ENCODE peak calls at places on chromosomes 3 and 15, in six cellular contexts. I, C, F, M, N and X are unnamed samples.

GRCh38 chr15:40594429-40594836 is 384 bp downstream of the KNL1 start:
- DNase-seq in I (peak), C (peak), F (peak), M (peak), N (peak), X (peak)

GRCh38 chr3:182889948-182890629 is 90.2 kb downstream of the DCUN1D1 start:
- DNase-seq in I (no peak), C (no peak), F (no peak), M (no peak), N (no peak), X (peak)

GRCh38 chr3:13644341-13645082 is 95.6 kb downstream of the FBLN2 start:
- DNase-seq in I (no peak), C (no peak), F (no peak), M (peak), N (no peak), X (peak)

GRCh38 chr3:132064114-132064513 is 29.3 kb upstream of the CPNE4 start:
- DNase-seq in I (no peak), C (no peak), F (no peak), M (no peak), N (no peak), X (no peak)

GRCh38 chr3:109187390-109187789 is 50.9 kb downstream of the C3orf85 start:
- DNase-seq in I (no peak), C (no peak), F (no peak), M (no peak), N (no peak), X (no peak)

GRCh38 chr3:20043398-20043797 is 3.2 kb downstream of the KAT2B start:
- DNase-seq in I (no peak), C (peak), F (peak), M (peak), N (no peak), X (peak)

GRCh38 chr15:72201346-72202029 is 3.9 kb upstream of the GRAMD2A start:
- DNase-seq in I (no peak), C (no peak), F (no peak), M (no peak), N (no peak), X (peak)

GRCh38 chr15:45458746-45459403 is 63.7 kb downstream of the SLC30A4 start:
- DNase-seq in I (peak), C (peak), F (peak), M (peak), N (peak), X (peak)

GRCh38 chr15:99902248-99902647 is 169.0 kb upstream of the LYSMD4 start:
- DNase-seq in I (no peak), C (no peak), F (no peak), M (no peak), N (no peak), X (no peak)

GRCh38 chr3:169662215-169663070 is 1.1 kb downstream of the MECOM start:
- DNase-seq in I (peak), C (peak), F (peak), M (peak), N (peak), X (peak)

GRCh38 chr15:43514241-43515057 is 3.0 kb upstream of the MAP1A start:
- DNase-seq in I (no peak), C (peak), F (peak), M (peak), N (no peak), X (no peak)

GRCh38 chr15:55796321-55796965 is 53.5 kb upstream of the PRTG start:
- DNase-seq in I (no peak), C (no peak), F (no peak), M (no peak), N (no peak), X (no peak)

GRCh38 chr3:32850226-32850625 is 32.4 kb downstream of the TRIM71 start:
- DNase-seq in I (no peak), C (no peak), F (no peak), M (no peak), N (no peak), X (no peak)

GRCh38 chr3:100516232-100516631 is 23.8 kb downstream of the TMEM45A start:
- DNase-seq in I (no peak), C (no peak), F (no peak), M (no peak), N (no peak), X (no peak)

GRCh38 chr15:101280007-101280406 is 2.7 kb upstream of the SELENOS start:
- DNase-seq in I (no peak), C (no peak), F (no peak), M (no peak), N (no peak), X (no peak)

GRCh38 chr3:57063027-57063426 is 2.6 kb downstream of the SPATA12 start:
- DNase-seq in I (no peak), C (no peak), F (no peak), M (no peak), N (no peak), X (no peak)

GRCh38 chr3:50156991-50157493 is 1.9 kb downstream of the SEMA3F start:
- DNase-seq in I (no peak), C (no peak), F (no peak), M (peak), N (no peak), X (peak)

GRCh38 chr15:77550275-77551251 is 82.1 kb downstream of the LINGO1 start:
- DNase-seq in I (no peak), C (no peak), F (no peak), M (no peak), N (no peak), X (no peak)

GRCh38 chr3:71498053-71498452 is 85.5 kb downstream of the FOXP1 start:
- DNase-seq in I (no peak), C (peak), F (no peak), M (no peak), N (no peak), X (no peak)

GRCh38 chr15:67579967-67580366 is 37.5 kb downstream of the MAP2K5 start:
- DNase-seq in I (no peak), C (no peak), F (no peak), M (no peak), N (no peak), X (no peak)

GRCh38 chr3:136042608-136043221 is 77.2 kb downstream of the PPP2R3A start:
- DNase-seq in I (no peak), C (no peak), F (no peak), M (peak), N (peak), X (peak)

GRCh38 chr3:113516115-113516505 is 1.2 kb upstream of the SPICE1 start:
- DNase-seq in I (no peak), C (no peak), F (peak), M (no peak), N (no peak), X (no peak)

GRCh38 chr15:64697911-64698369 is 77.4 kb downstream of the RBPMS2 start:
- DNase-seq in I (no peak), C (no peak), F (peak), M (no peak), N (no peak), X (no peak)

GRCh38 chr3:46881819-46882376 is 4.4 kb downstream of the PTH1R start:
- DNase-seq in I (no peak), C (peak), F (no peak), M (peak), N (no peak), X (no peak)

GRCh38 chr15:29452881-29453731 is 183.5 kb upstream of the NSMCE3 start:
- DNase-seq in I (peak), C (no peak), F (no peak), M (no peak), N (no peak), X (no peak)

GRCh38 chr15:66948294-66948693 is 117.1 kb upstream of the SMAD3 start:
- DNase-seq in I (no peak), C (no peak), F (no peak), M (no peak), N (no peak), X (peak)

GRCh38 chr15:101407439-101407838 is 82.1 kb downstream of the PCSK6 start:
- DNase-seq in I (no peak), C (no peak), F (no peak), M (no peak), N (no peak), X (no peak)

GRCh38 chr3:47961815-47962606 is 54.2 kb downstream of the MAP4 start:
- DNase-seq in I (no peak), C (no peak), F (no peak), M (no peak), N (no peak), X (peak)

GRCh38 chr3:13352621-13353131 is 67.4 kb downstream of the NUP210 start:
- DNase-seq in I (no peak), C (no peak), F (no peak), M (peak), N (no peak), X (no peak)